ENCODE peak calls at places on chromosomes 11 and 22, in six cellular contexts. One of them, this sample, is unnamed.

GRCh38 chr11:3135491-3136440 is 29.3 kb downstream of the OSBPL5 start:
- DNase-seq in fibroblast of villous mesenchyme: no peak
- DNase-seq in left lung: peak
- DNase-seq in GM06990: no peak
- DNase-seq in GM12864: no peak
- DNase-seq in fibroblast of pulmonary artery: no peak
- DNase-seq in this sample: no peak

GRCh38 chr11:61554172-61554988 is 26.5 kb downstream of the SYT7 start:
- DNase-seq in left lung: no peak
- DNase-seq in fibroblast of villous mesenchyme: no peak
- DNase-seq in GM12864: no peak
- DNase-seq in GM06990: no peak
- DNase-seq in fibroblast of pulmonary artery: no peak
- DNase-seq in this sample: peak

GRCh38 chr11:40186401-40187091 is 1272.9 kb downstream of the LRRC4C start:
- DNase-seq in GM06990: no peak
- DNase-seq in fibroblast of pulmonary artery: no peak
- DNase-seq in left lung: no peak
- DNase-seq in fibroblast of villous mesenchyme: no peak
- DNase-seq in GM12864: no peak
- DNase-seq in this sample: no peak

GRCh38 chr11:10314199-10315072 is 9.6 kb downstream of the ADM start:
- DNase-seq in fibroblast of pulmonary artery: peak
- DNase-seq in GM06990: peak
- DNase-seq in GM12864: peak
- DNase-seq in fibroblast of villous mesenchyme: peak
- DNase-seq in left lung: no peak
- DNase-seq in this sample: peak

GRCh38 chr11:76713499-76713898 is 43.0 kb upstream of the LRRC32 start:
- DNase-seq in left lung: no peak
- DNase-seq in GM12864: no peak
- DNase-seq in GM06990: no peak
- DNase-seq in fibroblast of pulmonary artery: no peak
- DNase-seq in fibroblast of villous mesenchyme: no peak
- DNase-seq in this sample: no peak

GRCh38 chr11:32891657-32892354 is 805 bp upstream of the QSER1 start:
- DNase-seq in GM06990: no peak
- DNase-seq in fibroblast of pulmonary artery: peak
- DNase-seq in fibroblast of villous mesenchyme: peak
- DNase-seq in GM12864: no peak
- DNase-seq in left lung: no peak
- DNase-seq in this sample: peak

GRCh38 chr11:46918778-46919513 is 596 bp upstream of the LRP4 start:
- DNase-seq in fibroblast of villous mesenchyme: no peak
- DNase-seq in GM06990: no peak
- DNase-seq in GM12864: no peak
- DNase-seq in fibroblast of pulmonary artery: no peak
- DNase-seq in left lung: no peak
- DNase-seq in this sample: no peak

GRCh38 chr22:39910875-39911601 is 10.2 kb downstream of the GRAP2 start:
- DNase-seq in fibroblast of pulmonary artery: no peak
- DNase-seq in fibroblast of villous mesenchyme: no peak
- DNase-seq in GM12864: no peak
- DNase-seq in left lung: no peak
- DNase-seq in GM06990: no peak
- DNase-seq in this sample: no peak

GRCh38 chr22:45009881-45010531 is at the start of gene PHF21B:
- DNase-seq in left lung: no peak
- DNase-seq in fibroblast of villous mesenchyme: peak
- DNase-seq in GM12864: no peak
- DNase-seq in GM06990: peak
- DNase-seq in fibroblast of pulmonary artery: peak
- DNase-seq in this sample: no peak

GRCh38 chr11:84212467-84213390 is 926.6 kb upstream of the CCDC90B start:
- DNase-seq in GM06990: no peak
- DNase-seq in fibroblast of pulmonary artery: no peak
- DNase-seq in GM12864: no peak
- DNase-seq in left lung: no peak
- DNase-seq in fibroblast of villous mesenchyme: no peak
- DNase-seq in this sample: no peak
- H3K4me3 ChIP-seq in GM06990: no peak
- H3K4me3 ChIP-seq in fibroblast of pulmonary artery: no peak
- H3K4me3 ChIP-seq in GM12864: no peak
- H3K4me3 ChIP-seq in left lung: no peak
- H3K4me3 ChIP-seq in fibroblast of villous mesenchyme: no peak
- H3K4me3 ChIP-seq in this sample: no peak

DNA sequence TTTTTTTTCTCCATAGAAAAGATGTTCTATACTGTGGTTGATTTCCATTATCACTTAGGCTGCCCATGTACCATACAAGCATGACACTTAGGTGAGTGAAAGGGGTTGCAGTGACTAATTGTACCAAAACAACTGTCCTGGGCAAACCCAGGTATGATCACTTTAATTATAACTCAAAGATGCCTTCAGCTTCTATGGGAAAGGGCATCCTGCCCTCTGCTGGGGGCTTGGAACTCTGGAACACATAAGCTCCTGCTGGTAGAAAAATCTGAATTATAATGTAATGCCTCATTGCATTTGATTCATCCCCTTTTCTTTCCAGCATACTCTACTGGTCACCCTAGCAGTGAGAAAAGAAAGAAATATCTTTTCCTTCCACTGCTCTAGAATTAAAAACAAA is 206.3 kb downstream of the DDX10 start:
- DNase-seq in fibroblast of villous mesenchyme: peak
- DNase-seq in GM12864: no peak
- DNase-seq in fibroblast of pulmonary artery: peak
- DNase-seq in left lung: no peak
- DNase-seq in GM06990: no peak
- DNase-seq in this sample: peak
- TF ChIP-seq CTCF in fibroblast of villous mesenchyme: peak
- TF ChIP-seq CTCF in GM12864: peak
- TF ChIP-seq CTCF in fibroblast of pulmonary artery: peak
- TF ChIP-seq CTCF in left lung: no peak
- TF ChIP-seq CTCF in GM06990: peak
- TF ChIP-seq CTCF in this sample: peak

GRCh38 chr11:66497206-66497605 is 13.2 kb upstream of the BBS1 start:
- DNase-seq in left lung: no peak
- DNase-seq in GM06990: no peak
- DNase-seq in GM12864: no peak
- DNase-seq in fibroblast of pulmonary artery: no peak
- DNase-seq in fibroblast of villous mesenchyme: no peak
- DNase-seq in this sample: no peak
- H3K4me3 ChIP-seq in left lung: no peak
- H3K4me3 ChIP-seq in GM06990: no peak
- H3K4me3 ChIP-seq in GM12864: no peak
- H3K4me3 ChIP-seq in fibroblast of pulmonary artery: no peak
- H3K4me3 ChIP-seq in fibroblast of villous mesenchyme: no peak
- H3K4me3 ChIP-seq in this sample: no peak

DNA sequence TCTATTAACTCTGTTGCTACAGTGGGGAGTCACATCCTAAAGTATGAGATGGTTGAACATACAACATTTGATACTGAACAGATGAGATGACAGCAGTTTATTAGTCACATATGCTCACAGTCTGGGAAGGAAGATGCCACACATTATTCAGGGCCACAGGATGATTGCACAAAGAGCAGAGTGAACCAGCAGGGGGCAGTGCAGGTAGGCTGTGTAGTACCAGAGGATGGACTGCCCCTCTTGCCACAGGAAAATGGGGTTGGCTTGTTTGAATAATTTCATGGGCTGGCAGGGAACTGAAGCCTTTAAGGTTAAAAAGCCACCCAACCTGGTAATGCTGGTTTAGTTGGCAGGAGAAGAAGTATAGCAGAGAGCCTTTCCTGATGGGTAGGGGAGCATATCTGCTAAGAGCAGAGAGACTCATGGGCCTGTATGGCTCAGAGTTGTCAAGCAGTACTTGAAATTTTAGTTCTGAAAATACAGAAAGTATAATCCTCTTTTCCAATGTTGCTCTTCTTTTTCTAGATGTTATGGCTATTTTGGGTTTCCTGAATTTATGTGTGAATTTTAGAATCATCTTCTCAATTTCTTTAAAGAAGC is 180.4 kb upstream of the B3GAT1 start:
- DNase-seq in GM12864: peak
- DNase-seq in fibroblast of pulmonary artery: peak
- DNase-seq in left lung: peak
- DNase-seq in GM06990: no peak
- DNase-seq in fibroblast of villous mesenchyme: peak
- DNase-seq in this sample: peak
- TF ChIP-seq CTCF in GM12864: peak
- TF ChIP-seq CTCF in fibroblast of pulmonary artery: peak
- TF ChIP-seq CTCF in left lung: no peak
- TF ChIP-seq CTCF in GM06990: peak
- TF ChIP-seq CTCF in fibroblast of villous mesenchyme: peak
- TF ChIP-seq CTCF in this sample: peak

DNA sequence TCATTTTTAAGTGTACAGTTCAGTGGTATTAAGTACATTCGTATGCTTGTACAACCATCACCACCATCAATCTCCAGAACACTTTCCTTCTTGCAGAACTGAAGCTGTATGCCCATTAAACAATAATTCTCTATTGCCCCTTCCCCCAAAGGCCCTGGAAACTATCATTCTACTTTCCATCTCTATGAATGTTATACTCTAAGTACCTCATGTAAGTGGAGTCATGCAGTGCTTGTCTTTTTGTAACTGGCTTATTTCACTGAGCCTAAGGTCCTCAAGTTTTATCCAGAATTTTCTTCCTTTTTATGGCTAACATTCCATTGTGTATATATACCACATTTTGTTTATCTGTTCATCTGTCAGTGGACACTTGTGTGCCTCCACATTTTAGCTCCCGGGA is 29.7 kb downstream of the MMP7 start:
- DNase-seq in fibroblast of pulmonary artery: no peak
- DNase-seq in GM12864: no peak
- DNase-seq in left lung: no peak
- DNase-seq in GM06990: no peak
- DNase-seq in fibroblast of villous mesenchyme: no peak
- DNase-seq in this sample: no peak
- H3K4me3 ChIP-seq in fibroblast of pulmonary artery: no peak
- H3K4me3 ChIP-seq in GM12864: no peak
- H3K4me3 ChIP-seq in left lung: no peak
- H3K4me3 ChIP-seq in GM06990: no peak
- H3K4me3 ChIP-seq in fibroblast of villous mesenchyme: no peak
- H3K4me3 ChIP-seq in this sample: no peak

DNA sequence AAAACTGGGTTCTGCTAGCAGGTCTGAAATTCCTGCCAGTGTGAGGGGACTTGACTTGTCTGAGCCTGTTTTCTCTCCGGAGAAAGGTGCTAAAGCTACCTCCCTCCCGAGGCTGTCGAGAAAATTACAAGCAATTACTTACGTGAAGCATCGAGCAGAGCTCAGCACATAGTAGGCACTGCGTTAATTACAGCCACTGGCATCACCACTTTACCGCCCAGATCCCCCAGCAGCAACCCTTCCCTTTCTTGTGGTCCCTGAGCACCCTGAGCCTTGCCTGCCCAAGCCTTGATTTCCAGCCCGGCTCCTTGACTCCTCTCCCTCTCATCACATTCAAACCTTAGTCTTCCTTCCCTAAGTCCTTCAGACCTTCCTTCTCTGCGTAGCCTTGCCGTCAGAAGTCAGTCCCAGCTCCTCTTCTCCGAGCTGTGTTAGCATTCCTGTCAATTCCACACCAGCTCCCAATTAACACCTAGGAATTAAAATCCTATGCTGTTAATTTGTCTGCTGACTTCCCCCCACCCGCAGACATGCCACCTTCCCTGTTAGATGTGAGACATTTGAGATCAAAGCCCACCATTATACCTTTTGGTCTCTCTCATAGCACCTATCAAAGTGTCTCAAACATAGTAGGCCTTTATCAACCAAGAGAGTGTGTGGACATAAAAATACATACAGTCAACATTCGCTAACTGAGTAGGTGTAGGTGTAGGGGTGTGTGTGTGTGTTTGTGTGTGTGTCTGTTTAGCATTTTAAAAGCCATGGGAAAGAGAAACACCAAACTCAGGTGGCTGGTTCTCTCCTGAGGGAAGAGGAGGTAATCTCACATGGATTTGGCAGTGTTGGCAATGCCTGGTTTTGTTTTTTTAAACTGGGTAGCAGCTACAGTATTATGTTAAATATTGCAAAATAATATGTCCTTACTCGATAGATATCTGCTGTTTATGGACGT is 2.8 kb upstream of the KCNJ5 start:
- DNase-seq in fibroblast of pulmonary artery: no peak
- DNase-seq in fibroblast of villous mesenchyme: no peak
- DNase-seq in GM12864: no peak
- DNase-seq in left lung: no peak
- DNase-seq in GM06990: no peak
- DNase-seq in this sample: peak
- TF ChIP-seq CTCF in fibroblast of pulmonary artery: no peak
- TF ChIP-seq CTCF in fibroblast of villous mesenchyme: no peak
- TF ChIP-seq CTCF in GM12864: no peak
- TF ChIP-seq CTCF in left lung: no peak
- TF ChIP-seq CTCF in GM06990: no peak
- TF ChIP-seq CTCF in this sample: peak